ENCODE peak calls at places on chromosomes 2 and 18, in six cellular contexts. T, M, S, N, Y and K are unnamed samples.

GRCh38 chr2:150859162-150859561 is 371.7 kb upstream of the RND3 start:
- DNase-seq in T (no peak), M (no peak), S (no peak), N (no peak), Y (no peak), K (no peak)

GRCh38 chr2:31239842-31240198 is 5.9 kb downstream of the EHD3 start:
- DNase-seq in T (no peak), M (no peak), S (no peak), N (peak), Y (no peak), K (peak)

GRCh38 chr2:144510206-144510991 is 9.5 kb downstream of the ZEB2 start:
- DNase-seq in T (peak), M (no peak), S (peak), N (no peak), Y (no peak), K (peak)

GRCh38 chr2:189152476-189152875 is 27.1 kb downstream of the COL5A2 start:
- DNase-seq in T (no peak), M (no peak), S (no peak), N (no peak), Y (peak), K (no peak)

GRCh38 chr2:16640867-16641266 is 24.8 kb downstream of the CYRIA start:
- DNase-seq in T (no peak), M (no peak), S (no peak), N (no peak), Y (peak), K (no peak)

GRCh38 chr2:15486770-15487169 is 74.4 kb downstream of the NBAS start:
- DNase-seq in T (no peak), M (no peak), S (no peak), N (no peak), Y (no peak), K (no peak)

GRCh38 chr18:10138719-10139118 is 224.9 kb downstream of the VAPA start:
- DNase-seq in T (no peak), M (no peak), S (no peak), N (no peak), Y (no peak), K (no peak)

GRCh38 chr2:147386284-147386683 is 458.5 kb upstream of the ACVR2A start:
- DNase-seq in T (no peak), M (no peak), S (no peak), N (no peak), Y (no peak), K (no peak)

GRCh38 chr2:69046221-69046662 is 33.3 kb downstream of the ANTXR1 start:
- DNase-seq in T (no peak), M (no peak), S (peak), N (peak), Y (no peak), K (peak)

GRCh38 chr2:100262043-100262442 is 60.3 kb downstream of the LONRF2 start:
- DNase-seq in T (no peak), M (no peak), S (no peak), N (no peak), Y (no peak), K (no peak)

GRCh38 chr2:195779491-195779890 is 122.5 kb downstream of the SLC39A10 start:
- DNase-seq in T (no peak), M (no peak), S (no peak), N (no peak), Y (no peak), K (no peak)

GRCh38 chr2:209629622-209630021 is 142.0 kb upstream of the UNC80 start:
- DNase-seq in T (no peak), M (no peak), S (peak), N (no peak), Y (no peak), K (peak)

GRCh38 chr2:11467126-11467649 is 1.2 kb upstream of the E2F6 start:
- DNase-seq in T (peak), M (no peak), S (no peak), N (no peak), Y (no peak), K (no peak)

GRCh38 chr2:190996947-190997346 is 17.0 kb downstream of the STAT1 start:
- DNase-seq in T (no peak), M (no peak), S (no peak), N (no peak), Y (no peak), K (no peak)

GRCh38 chr2:37325625-37326071 is 1.0 kb upstream of the PRKD3 start:
- DNase-seq in T (no peak), M (no peak), S (no peak), N (no peak), Y (peak), K (no peak)

GRCh38 chr18:32435631-32436500 is 34.8 kb downstream of the GAREM1 start:
- DNase-seq in T (no peak), M (no peak), S (no peak), N (no peak), Y (no peak), K (no peak)

GRCh38 chr2:8514748-8515389 is 167.0 kb upstream of the ID2 start:
- DNase-seq in T (peak), M (no peak), S (no peak), N (no peak), Y (no peak), K (no peak)

GRCh38 chr2:147607379-147607778 is 237.4 kb upstream of the ACVR2A start:
- DNase-seq in T (no peak), M (no peak), S (no peak), N (no peak), Y (no peak), K (no peak)

GRCh38 chr18:5984245-5984644 is 88.9 kb upstream of the TMEM200C start:
- DNase-seq in T (no peak), M (no peak), S (no peak), N (no peak), Y (no peak), K (no peak)

GRCh38 chr2:110958720-110959119 is 162.0 kb upstream of the BCL2L11 start:
- DNase-seq in T (no peak), M (no peak), S (no peak), N (no peak), Y (no peak), K (no peak)

GRCh38 chr2:174835797-174836255 is 71.6 kb upstream of the CHRNA1 start:
- DNase-seq in T (peak), M (no peak), S (no peak), N (peak), Y (no peak), K (peak)

GRCh38 chr2:209636066-209636465 is 135.6 kb upstream of the UNC80 start:
- DNase-seq in T (no peak), M (no peak), S (no peak), N (no peak), Y (no peak), K (peak)

GRCh38 chr2:56127013-56127772 is 56.6 kb upstream of the CCDC85A start:
- DNase-seq in T (no peak), M (no peak), S (no peak), N (no peak), Y (no peak), K (no peak)

GRCh38 chr2:217903859-217904613 is 98.8 kb downstream of the TNS1 start:
- DNase-seq in T (no peak), M (no peak), S (peak), N (no peak), Y (peak), K (no peak)

GRCh38 chr2:231795525-231796327 is 9.5 kb downstream of the COPS7B start:
- DNase-seq in T (no peak), M (no peak), S (peak), N (peak), Y (no peak), K (peak)

GRCh38 chr2:144320491-144320890 is 199.4 kb downstream of the ZEB2 start:
- DNase-seq in T (no peak), M (no peak), S (peak), N (no peak), Y (no peak), K (peak)

GRCh38 chr2:217057773-217058172 is 197.9 kb upstream of the TNP1 start:
- DNase-seq in T (no peak), M (no peak), S (no peak), N (no peak), Y (no peak), K (no peak)

GRCh38 chr2:164496881-164497280 is 124.4 kb downstream of the GRB14 start:
- DNase-seq in T (no peak), M (no peak), S (no peak), N (no peak), Y (no peak), K (no peak)

GRCh38 chr18:58887613-58887963 is 22.9 kb downstream of the ZNF532 start:
- DNase-seq in T (peak), M (no peak), S (peak), N (no peak), Y (peak), K (no peak)

GRCh38 chr2:176118606-176119370 is 2.2 kb downstream of the HOXD10 start:
- DNase-seq in T (peak), M (no peak), S (peak), N (no peak), Y (no peak), K (no peak)

GRCh38 chr2:137888845-137889244 is 75.4 kb upstream of the HNMT start:
- DNase-seq in T (peak), M (peak), S (peak), N (no peak), Y (peak), K (peak)

GRCh38 chr2:100957971-100958653 is 44.0 kb upstream of the RPL31 start:
- DNase-seq in T (no peak), M (no peak), S (no peak), N (no peak), Y (no peak), K (peak)

GRCh38 chr2:152566728-152567069 is 150.6 kb downstream of the PRPF40A start:
- DNase-seq in T (peak), M (no peak), S (no peak), N (no peak), Y (no peak), K (no peak)

GRCh38 chr2:178776725-178777124 is 30.5 kb downstream of the TTN start:
- DNase-seq in T (no peak), M (no peak), S (no peak), N (no peak), Y (no peak), K (no peak)
- H3K4me3 ChIP-seq in T (no peak), M (no peak), S (no peak), N (no peak), Y (no peak), K (no peak)

DNA sequence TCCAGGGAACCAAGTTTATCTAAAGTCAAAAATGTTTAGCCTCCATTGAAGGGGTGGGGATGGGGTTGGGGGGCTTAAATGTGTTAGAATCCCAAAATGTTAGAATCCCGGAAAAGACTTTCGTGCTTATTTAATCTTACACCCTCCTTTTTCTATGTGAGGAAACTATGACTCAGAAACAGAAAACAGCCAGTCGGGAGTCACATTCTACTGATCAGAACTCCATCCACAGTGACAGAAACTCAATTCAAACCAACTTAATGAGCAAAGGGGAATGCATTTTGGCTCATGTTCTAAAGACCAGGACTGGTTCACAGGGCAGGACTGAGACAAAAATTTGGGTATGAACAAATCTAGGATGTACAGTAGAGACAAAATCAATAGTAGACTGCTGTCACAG is 31.9 kb upstream of the AFTPH start:
- DNase-seq in T (no peak), M (no peak), S (peak), N (no peak), Y (no peak), K (no peak)
- TF ChIP-seq CTCF in T (no peak), M (no peak), S (no peak), N (no peak), Y (no peak), K (no peak)

GRCh38 chr2:241146286-241146685 is 3.0 kb downstream of the PASK start:
- DNase-seq in T (no peak), M (no peak), S (no peak), N (no peak), Y (no peak), K (no peak)
- H3K4me3 ChIP-seq in T (no peak), M (no peak), S (no peak), N (no peak), Y (no peak), K (no peak)

DNA sequence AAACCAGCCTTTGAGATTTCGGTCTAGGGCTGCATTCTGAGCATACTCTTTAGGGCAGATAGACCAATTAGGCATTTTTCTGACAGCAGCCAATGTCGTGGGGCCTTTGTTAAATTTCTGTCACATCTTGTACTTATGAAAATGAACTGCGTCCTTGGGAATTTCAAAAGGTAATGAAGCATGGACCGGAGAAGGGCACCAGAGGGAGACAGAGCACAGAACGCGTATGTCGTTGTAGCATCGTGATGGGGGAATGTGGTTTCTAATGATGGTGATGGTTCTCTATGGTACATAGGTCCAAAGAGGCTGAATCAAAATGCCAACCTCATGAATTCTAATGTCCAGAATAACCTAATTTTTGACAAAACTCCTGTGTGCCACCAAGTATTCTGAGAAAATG is 483.9 kb upstream of the CRIM1 start:
- DNase-seq in T (no peak), M (no peak), S (peak), N (no peak), Y (no peak), K (no peak)
- TF ChIP-seq CTCF in T (no peak), M (no peak), S (no peak), N (no peak), Y (no peak), K (no peak)

GRCh38 chr2:241009191-241009590 is 10.8 kb downstream of the SNED1 start:
- DNase-seq in T (no peak), M (no peak), S (no peak), N (no peak), Y (no peak), K (no peak)
- H3K4me3 ChIP-seq in T (no peak), M (no peak), S (no peak), N (peak), Y (no peak), K (no peak)

GRCh38 chr2:129061079-129061785 is 742.6 kb upstream of the HS6ST1 start:
- DNase-seq in T (peak), M (no peak), S (no peak), N (no peak), Y (no peak), K (no peak)
- TF ChIP-seq CTCF in T (no peak), M (no peak), S (no peak), N (no peak), Y (no peak), K (no peak)

GRCh38 chr18:55983433-55983832 is 395.4 kb upstream of the TCF4 start:
- DNase-seq in T (no peak), M (no peak), S (peak), N (peak), Y (no peak), K (peak)

GRCh38 chr18:55982992-55983391 is 395.0 kb upstream of the TCF4 start:
- DNase-seq in T (no peak), M (no peak), S (peak), N (peak), Y (no peak), K (peak)

DNA sequence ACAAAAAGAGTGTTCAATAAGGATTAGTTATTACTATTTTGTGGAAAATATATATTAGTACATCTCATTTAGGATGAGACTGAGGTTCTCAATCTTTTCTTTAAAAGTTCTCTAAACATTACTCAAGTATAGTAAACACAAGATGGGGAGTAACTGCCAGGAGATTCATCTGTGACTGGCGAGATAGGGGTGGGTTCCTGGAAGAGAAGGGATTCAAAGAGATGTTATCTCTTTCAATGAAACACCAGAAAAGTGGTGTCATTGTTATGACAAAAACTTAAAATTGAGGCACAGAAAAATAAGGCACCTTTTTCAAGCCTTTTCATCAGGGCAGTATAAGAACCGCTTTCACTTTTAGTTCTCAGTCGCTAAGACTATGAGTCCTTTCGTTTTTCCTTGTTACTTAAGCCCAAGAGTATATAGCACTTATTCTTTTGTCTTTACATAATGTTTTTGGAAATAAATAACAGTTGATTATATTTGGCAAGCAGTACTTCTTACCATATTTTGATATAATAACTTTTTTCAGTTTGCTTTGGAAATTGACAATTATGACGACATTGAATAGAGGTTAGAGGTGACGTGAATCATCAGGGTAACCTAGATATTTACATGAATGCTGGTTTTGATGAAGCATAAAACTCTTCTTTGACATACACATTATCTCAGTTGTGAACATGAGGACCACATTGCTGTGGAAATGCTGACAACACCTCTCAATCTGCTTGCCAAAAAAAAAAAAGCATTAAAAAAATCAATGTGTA is 393.9 kb upstream of the TCF4 start:
- DNase-seq in T (no peak), M (no peak), S (no peak), N (no peak), Y (no peak), K (no peak)
- H3K4me3 ChIP-seq in T (no peak), M (no peak), S (no peak), N (no peak), Y (no peak), K (no peak)

DNA sequence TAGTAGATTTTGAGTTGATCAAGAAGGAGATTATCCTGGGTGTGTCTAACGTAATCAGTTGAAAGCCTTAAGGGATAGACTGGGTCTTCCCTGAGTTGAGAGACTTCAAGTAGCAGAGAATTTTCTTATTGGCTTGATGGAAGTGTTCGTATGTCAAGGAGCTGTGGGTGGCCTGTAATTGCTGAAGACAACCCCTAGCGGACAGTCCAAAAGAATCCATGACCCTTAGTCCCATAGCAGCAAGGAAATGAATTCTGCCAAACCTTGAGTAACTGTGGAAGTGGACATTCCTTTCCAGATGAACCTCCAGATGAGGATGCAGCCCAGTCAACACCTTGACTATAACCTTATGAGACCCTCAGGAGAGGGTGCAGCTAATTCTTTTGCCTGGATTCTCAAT is 786.3 kb downstream of the SOCS6 start:
- DNase-seq in T (no peak), M (no peak), S (no peak), N (no peak), Y (no peak), K (no peak)
- TF ChIP-seq CTCF in T (no peak), M (no peak), S (no peak), N (no peak), Y (no peak), K (no peak)

DNA sequence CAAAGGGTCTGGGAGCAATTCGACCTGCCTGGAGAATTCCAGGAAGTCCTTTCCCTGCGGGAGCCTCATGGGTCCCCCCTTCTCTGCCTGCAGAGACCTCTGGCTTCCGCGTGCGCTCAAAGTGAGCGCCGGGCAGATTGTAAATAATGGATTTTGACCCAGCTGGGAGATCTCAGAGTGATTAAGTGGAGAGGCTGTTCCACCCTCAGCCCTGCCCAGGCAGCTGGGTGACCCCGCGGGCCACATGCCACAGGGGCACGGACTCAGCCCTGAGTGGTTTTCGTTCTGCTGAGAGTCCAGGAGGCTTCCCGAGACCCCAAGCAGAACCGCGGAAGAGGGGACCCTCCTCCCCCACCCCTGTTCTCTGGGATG is 1.2 kb downstream of the KCNG2 start:
- DNase-seq in T (no peak), M (no peak), S (no peak), N (no peak), Y (no peak), K (no peak)
- H3K4me3 ChIP-seq in T (no peak), M (peak), S (no peak), N (no peak), Y (no peak), K (no peak)

GRCh38 chr18:14948163-14948540 is 200.2 kb downstream of the ANKRD30B start:
- DNase-seq in T (no peak), M (no peak), S (no peak), N (no peak), Y (no peak), K (no peak)
- TF ChIP-seq CTCF in T (no peak), M (no peak), S (no peak), N (no peak), Y (no peak), K (no peak)